ENCODE peak calls at places on chromosomes 4 and X, in eight cellular contexts. One of them, this sample, is unnamed.

GRCh38 chr4:116599859-116600258 is 485.5 kb downstream of the TRAM1L1 start:
- DNase-seq in Right ventricle myocardium inferior: peak; percentile 13
- DNase-seq in SW480: no peak
- DNase-seq in AG10803: no peak
- DNase-seq in GOT3: no peak
- DNase-seq in NB4: peak; percentile 24
- DNase-seq in NCI-H2171 treated with DMSO at 0.1 percent for 48 hours: no peak
- DNase-seq in fibroblast of mammary gland: no peak
- DNase-seq in this sample: no peak

GRCh38 chr4:9384126-9384525 is 21.2 kb downstream of the USP17L30 start:
- DNase-seq in fibroblast of mammary gland: no peak
- DNase-seq in Right ventricle myocardium inferior: no peak
- DNase-seq in NCI-H2171 treated with DMSO at 0.1 percent for 48 hours: no peak
- DNase-seq in GOT3: no peak
- DNase-seq in NB4: no peak
- DNase-seq in SW480: peak; percentile 0
- DNase-seq in AG10803: no peak
- DNase-seq in this sample: no peak

GRCh38 chrX:113973706-113974105 is 610.2 kb upstream of the HTR2C start:
- DNase-seq in NB4: no peak
- DNase-seq in NCI-H2171 treated with DMSO at 0.1 percent for 48 hours: no peak
- DNase-seq in AG10803: no peak
- DNase-seq in fibroblast of mammary gland: no peak
- DNase-seq in GOT3: no peak
- DNase-seq in Right ventricle myocardium inferior: no peak
- DNase-seq in SW480: no peak
- DNase-seq in this sample: no peak

GRCh38 chr4:19532120-19532848 is 719.4 kb upstream of the SLIT2 start:
- DNase-seq in SW480: no peak
- DNase-seq in AG10803: peak; percentile 37
- DNase-seq in NCI-H2171 treated with DMSO at 0.1 percent for 48 hours: no peak
- DNase-seq in NB4: no peak
- DNase-seq in GOT3: no peak
- DNase-seq in fibroblast of mammary gland: no peak
- DNase-seq in Right ventricle myocardium inferior: no peak
- DNase-seq in this sample: no peak

GRCh38 chrX:1336331-1337143 is at the start of gene IL3RA:
- DNase-seq in NB4: peak; percentile 92
- DNase-seq in GOT3: no peak
- DNase-seq in fibroblast of mammary gland: no peak
- DNase-seq in AG10803: peak; percentile 14
- DNase-seq in Right ventricle myocardium inferior: peak; percentile 50
- DNase-seq in SW480: peak; percentile 29
- DNase-seq in NCI-H2171 treated with DMSO at 0.1 percent for 48 hours: no peak
- DNase-seq in this sample: no peak

GRCh38 chr4:3710451-3711182 is 55.6 kb upstream of the ADRA2C start:
- DNase-seq in fibroblast of mammary gland: no peak
- DNase-seq in AG10803: peak; percentile 23
- DNase-seq in NCI-H2171 treated with DMSO at 0.1 percent for 48 hours: no peak
- DNase-seq in NB4: no peak
- DNase-seq in GOT3: no peak
- DNase-seq in Right ventricle myocardium inferior: peak; percentile 45
- DNase-seq in SW480: no peak
- DNase-seq in this sample: no peak

GRCh38 chrX:130728208-130728607 is 174.8 kb downstream of the ENOX2 start:
- DNase-seq in GOT3: no peak
- DNase-seq in NB4: no peak
- DNase-seq in fibroblast of mammary gland: peak; percentile 53
- DNase-seq in NCI-H2171 treated with DMSO at 0.1 percent for 48 hours: no peak
- DNase-seq in Right ventricle myocardium inferior: no peak
- DNase-seq in AG10803: peak; percentile 62
- DNase-seq in SW480: no peak
- DNase-seq in this sample: no peak

GRCh38 chrX:420496-421223 is 34.0 kb upstream of the PPP2R3B start:
- DNase-seq in NCI-H2171 treated with DMSO at 0.1 percent for 48 hours: no peak
- DNase-seq in AG10803: no peak
- DNase-seq in NB4: no peak
- DNase-seq in GOT3: no peak
- DNase-seq in fibroblast of mammary gland: no peak
- DNase-seq in Right ventricle myocardium inferior: no peak
- DNase-seq in SW480: no peak
- DNase-seq in this sample: no peak

GRCh38 chr4:93809773-93810172 is 18.8 kb upstream of the ATOH1 start:
- DNase-seq in NB4: no peak
- DNase-seq in GOT3: no peak
- DNase-seq in AG10803: no peak
- DNase-seq in fibroblast of mammary gland: no peak
- DNase-seq in Right ventricle myocardium inferior: no peak
- DNase-seq in SW480: no peak
- DNase-seq in NCI-H2171 treated with DMSO at 0.1 percent for 48 hours: no peak
- DNase-seq in this sample: no peak

GRCh38 chrX:91414710-91415109 is 19.9 kb upstream of the PABPC5 start:
- DNase-seq in GOT3: no peak
- DNase-seq in NCI-H2171 treated with DMSO at 0.1 percent for 48 hours: no peak
- DNase-seq in fibroblast of mammary gland: peak; percentile 11
- DNase-seq in AG10803: peak; percentile 15
- DNase-seq in SW480: no peak
- DNase-seq in NB4: peak; percentile 10
- DNase-seq in Right ventricle myocardium inferior: no peak
- DNase-seq in this sample: peak; percentile 9

GRCh38 chr4:110055014-110055768 is 142.5 kb downstream of the EGF start:
- DNase-seq in GOT3: no peak
- DNase-seq in NCI-H2171 treated with DMSO at 0.1 percent for 48 hours: no peak
- DNase-seq in Right ventricle myocardium inferior: no peak
- DNase-seq in AG10803: no peak
- DNase-seq in fibroblast of mammary gland: no peak
- DNase-seq in SW480: no peak
- DNase-seq in NB4: no peak
- DNase-seq in this sample: no peak

GRCh38 chr4:56276547-56276946 is 110.7 kb downstream of the AASDH start:
- DNase-seq in AG10803: no peak
- DNase-seq in GOT3: no peak
- DNase-seq in NCI-H2171 treated with DMSO at 0.1 percent for 48 hours: no peak
- DNase-seq in Right ventricle myocardium inferior: no peak
- DNase-seq in NB4: no peak
- DNase-seq in fibroblast of mammary gland: peak; percentile 36
- DNase-seq in SW480: no peak
- DNase-seq in this sample: peak; percentile 13

GRCh38 chr4:25970691-25971427 is 56.8 kb downstream of the SMIM20 start:
- DNase-seq in fibroblast of mammary gland: no peak
- DNase-seq in SW480: no peak
- DNase-seq in Right ventricle myocardium inferior: no peak
- DNase-seq in AG10803: no peak
- DNase-seq in NCI-H2171 treated with DMSO at 0.1 percent for 48 hours: no peak
- DNase-seq in NB4: no peak
- DNase-seq in GOT3: no peak
- DNase-seq in this sample: no peak

GRCh38 chr4:156998500-156999174 is 27.0 kb upstream of the PDGFC start:
- DNase-seq in fibroblast of mammary gland: no peak
- DNase-seq in NCI-H2171 treated with DMSO at 0.1 percent for 48 hours: no peak
- DNase-seq in NB4: no peak
- DNase-seq in GOT3: no peak
- DNase-seq in AG10803: no peak
- DNase-seq in Right ventricle myocardium inferior: no peak
- DNase-seq in SW480: no peak
- DNase-seq in this sample: no peak

GRCh38 chrX:141904262-141904661 is 568 bp downstream of the MAGEC1 start:
- DNase-seq in GOT3: no peak
- DNase-seq in NB4: no peak
- DNase-seq in NCI-H2171 treated with DMSO at 0.1 percent for 48 hours: no peak
- DNase-seq in SW480: no peak
- DNase-seq in AG10803: no peak
- DNase-seq in Right ventricle myocardium inferior: no peak
- DNase-seq in fibroblast of mammary gland: no peak
- DNase-seq in this sample: no peak

GRCh38 chr4:184453402-184454160 is 20.8 kb downstream of the IRF2 start:
- DNase-seq in GOT3: no peak
- DNase-seq in fibroblast of mammary gland: peak; percentile 85
- DNase-seq in Right ventricle myocardium inferior: no peak
- DNase-seq in AG10803: peak; percentile 78
- DNase-seq in SW480: no peak
- DNase-seq in NB4: peak; percentile 81
- DNase-seq in NCI-H2171 treated with DMSO at 0.1 percent for 48 hours: no peak
- DNase-seq in this sample: peak; percentile 74

GRCh38 chr4:4851081-4851480 is 8.4 kb upstream of the MSX1 start:
- DNase-seq in AG10803: no peak
- DNase-seq in NB4: no peak
- DNase-seq in NCI-H2171 treated with DMSO at 0.1 percent for 48 hours: no peak
- DNase-seq in GOT3: no peak
- DNase-seq in SW480: no peak
- DNase-seq in Right ventricle myocardium inferior: no peak
- DNase-seq in fibroblast of mammary gland: no peak
- DNase-seq in this sample: no peak

GRCh38 chrX:67545772-67546495 is 2.1 kb downstream of the AR start:
- DNase-seq in Right ventricle myocardium inferior: peak; percentile 63
- DNase-seq in NB4: peak; percentile 1
- DNase-seq in fibroblast of mammary gland: peak; percentile 36
- DNase-seq in AG10803: no peak
- DNase-seq in SW480: no peak
- DNase-seq in GOT3: no peak
- DNase-seq in NCI-H2171 treated with DMSO at 0.1 percent for 48 hours: peak; percentile 13
- DNase-seq in this sample: no peak